ENCODE peak calls at places on chromosomes 16 and 17, in nine cellular contexts. L is Peyer's patch, P is uterus, M is mucosa of descending colon, O is keratinocyte, U is sigmoid colon, X is lower lobe of right lung, J is heart right ventricle, R is ovary. A is an unnamed sample. For H3K36me3, the result is how much of the 10 kb centered on the place peaks cover.

GRCh38 chr17:77441130-77441920 is 300.6 kb downstream of the SEC14L1 start:
- DNase-seq in O (no peak), P (no peak), U (no peak), J (no peak), X (no peak), M (no peak), L (no peak), R (no peak), A (no peak)

GRCh38 chr16:10619271-10619849 is 39.0 kb upstream of the EMP2 start:
- DNase-seq in O (no peak), U (peak), X (peak), M (peak), P (no peak), J (peak), L (peak), R (no peak), A (no peak)

GRCh38 chr17:69592692-69593350 is 178.3 kb downstream of the MAP2K6 start:
- DNase-seq in J (no peak), U (no peak), X (no peak), M (no peak), R (no peak), L (no peak), O (no peak), P (no peak), A (no peak)

GRCh38 chr17:50689956-50690886 is 17.5 kb downstream of the ANKRD40 start:
- DNase-seq in M (no peak), O (no peak), L (no peak), U (no peak), J (no peak), R (no peak), X (no peak), P (no peak), A (no peak)

GRCh38 chr17:18182190-18182977 is 1.2 kb upstream of the ALKBH5 start:
- DNase-seq in P (peak), O (no peak), X (no peak), R (peak), L (peak), U (no peak), J (peak), M (peak), A (no peak)

GRCh38 chr17:31216053-31216751 is 80.8 kb downstream of the OMG start:
- DNase-seq in M (no peak), X (no peak), O (no peak), U (no peak), R (no peak), P (no peak), L (no peak), J (no peak), A (no peak)

GRCh38 chr17:71392715-71393567 is 727.9 kb upstream of the SOX9 start:
- DNase-seq in M (no peak), R (no peak), O (no peak), L (no peak), J (no peak), X (no peak), U (no peak), P (no peak), A (no peak)

GRCh38 chr17:82097187-82097918 is 683 bp downstream of the FASN start:
- DNase-seq in R (peak), J (no peak), P (peak), X (peak), U (no peak), L (peak), M (peak), O (no peak), A (no peak)

GRCh38 chr16:1282275-1282995 is 26.6 kb downstream of the TPSD1 start:
- DNase-seq in O (no peak), M (no peak), U (no peak), X (no peak), J (no peak), L (no peak), P (no peak), R (no peak), A (no peak)

GRCh38 chr16:89332248-89333245 is 115.0 kb downstream of the ZNF778 start:
- DNase-seq in P (no peak), M (peak), X (no peak), U (peak), J (no peak), O (no peak), L (peak), R (no peak), A (no peak)

GRCh38 chr16:69741519-69741918 is 13.2 kb downstream of the NOB1 start:
- DNase-seq in L (no peak), P (no peak), R (no peak), M (no peak), U (no peak), O (no peak), X (no peak), J (no peak), A (no peak)

GRCh38 chr17:65595071-65595655 is 33.7 kb upstream of the AXIN2 start:
- DNase-seq in X (no peak), P (peak), U (no peak), R (no peak), J (no peak), L (no peak), M (no peak), O (no peak), A (no peak)

GRCh38 chr16:67150833-67151396 is at the start of gene B3GNT9:
- DNase-seq in L (peak), M (peak), O (no peak), P (peak), U (peak), J (peak), X (peak), R (peak), A (no peak)

GRCh38 chr17:12342161-12342560 is 321.5 kb downstream of the MAP2K4 start:
- DNase-seq in U (no peak), J (no peak), P (no peak), L (no peak), R (no peak), X (no peak), M (no peak), O (no peak), A (no peak)

GRCh38 chr17:49201481-49201927 is 8.9 kb downstream of the GNGT2 start:
- DNase-seq in U (no peak), M (no peak), X (no peak), J (no peak), O (no peak), L (no peak), R (no peak), P (no peak), A (no peak)

GRCh38 chr16:77059441-77059840 is 131.5 kb upstream of the MON1B start:
- DNase-seq in P (no peak), X (no peak), O (no peak), J (no peak), L (no peak), U (no peak), R (no peak), M (no peak), A (no peak)

GRCh38 chr16:17965131-17965530 is 371.4 kb downstream of the NPIPA8 start:
- DNase-seq in U (no peak), R (no peak), J (no peak), L (no peak), M (no peak), X (no peak), P (no peak), O (no peak), A (no peak)

DNA sequence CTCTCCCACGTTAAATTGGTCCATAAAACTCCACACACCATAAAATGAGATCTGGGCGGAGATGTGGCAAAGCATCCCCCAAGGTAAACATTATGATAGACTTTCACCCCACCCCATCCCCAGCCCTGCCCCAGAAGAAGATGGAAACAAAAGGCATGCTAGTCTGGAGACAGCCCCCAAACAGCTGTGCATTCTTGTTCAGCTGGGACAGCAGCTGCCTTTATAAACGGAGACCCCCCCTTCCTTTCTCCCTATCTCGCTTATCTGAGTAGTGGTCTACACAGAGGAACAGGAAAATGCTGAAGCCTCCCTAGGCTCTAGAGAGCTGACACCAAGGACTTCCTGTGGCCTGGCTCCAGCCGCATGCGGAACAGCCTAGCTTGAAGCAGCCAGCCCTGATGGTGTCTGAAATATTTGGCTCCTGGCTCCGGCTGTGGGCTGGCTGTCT is 190.3 kb upstream of the ANKFN1 start:
- DNase-seq in U (no peak), P (no peak), J (no peak), L (peak), M (peak), O (no peak), X (peak), R (no peak), A (no peak)
- TF ChIP-seq CTCF in U (no peak), P (no peak), J (no peak), L (no peak), M (no peak), O (no peak), X (no peak), R (no peak), A (no peak)

GRCh38 chr17:28968269-28968913 is 17.1 kb upstream of the PHF12 start:
- DNase-seq in R (no peak), P (no peak), M (no peak), X (no peak), J (no peak), L (no peak), U (no peak), O (no peak), A (no peak)
- H3K4me3 ChIP-seq in R (no peak), P (no peak), M (no peak), X (no peak), J (no peak), L (no peak), U (no peak), O (no peak), A (no peak)

GRCh38 chr17:38893612-38894011 is 23.8 kb downstream of the LASP1 start:
- DNase-seq in M (peak), J (peak), X (peak), R (no peak), L (no peak), P (no peak), U (no peak), O (no peak), A (no peak)

GRCh38 chr17:38896373-38896954 is 26.6 kb downstream of the LASP1 start:
- DNase-seq in L (no peak), X (no peak), J (peak), R (no peak), M (peak), U (no peak), O (no peak), P (no peak), A (no peak)

GRCh38 chr17:38893113-38893512 is 23.3 kb downstream of the LASP1 start:
- DNase-seq in O (no peak), R (no peak), X (no peak), P (no peak), M (no peak), L (no peak), U (no peak), J (no peak), A (no peak)

GRCh38 chr17:38892620-38893019 is 22.8 kb downstream of the LASP1 start:
- DNase-seq in J (no peak), U (no peak), L (no peak), X (no peak), M (no peak), P (no peak), R (no peak), O (no peak), A (no peak)

GRCh38 chr17:38894276-38894675 is 24.4 kb downstream of the LASP1 start:
- DNase-seq in L (no peak), J (no peak), P (no peak), X (no peak), O (no peak), R (no peak), M (no peak), U (no peak), A (no peak)
- H3K36me3 ChIP-seq in L (under half), J (half or more), P (under half), X (half or more), O (half or more), R (under half), M (under half), U (under half), A (under half)

GRCh38 chr16:52549011-52549692 is 2.2 kb upstream of the TOX3 start:
- DNase-seq in R (no peak), O (no peak), U (no peak), J (no peak), P (no peak), M (no peak), L (no peak), X (no peak), A (no peak)
- TF ChIP-seq CTCF in R (no peak), O (peak), U (no peak), J (peak), P (no peak), M (no peak), L (peak), X (peak), A (peak)

GRCh38 chr17:80751460-80752368 is 207.1 kb downstream of the RPTOR start:
- DNase-seq in P (peak), L (no peak), X (no peak), M (no peak), O (no peak), R (no peak), J (no peak), U (peak), A (no peak)
- H3K4me3 ChIP-seq in P (no peak), L (peak), X (no peak), M (no peak), O (no peak), R (no peak), J (no peak), U (peak), A (no peak)